ENCODE peak calls at places on chromosomes 3 and 15, in six cellular contexts. K is AG04449; G is Peyer's patch; R is AG10803; U is OCI-LY7; F is CD8-positive, alpha-beta T cell. T is an unnamed sample.

GRCh38 chr3:39260957-39261356 is 18.9 kb downstream of the CX3CR1 start:
- DNase-seq in G (no peak), R (peak; percentile 95), U (peak; percentile 65), F (peak; percentile 40), K (peak; percentile 67), T (no peak)

GRCh38 chr3:127722928-127723603 is 50.3 kb downstream of the ABTB1 start:
- DNase-seq in R (no peak), U (no peak), K (no peak), F (no peak), G (peak; percentile 15), T (no peak)

GRCh38 chr3:71247221-71247947 is 336.1 kb downstream of the FOXP1 start:
- DNase-seq in R (peak; percentile 23), U (peak; percentile 33), F (no peak), G (no peak), K (no peak), T (no peak)

GRCh38 chr3:149473991-149474819 is at the start of gene TM4SF4:
- DNase-seq in K (no peak), R (no peak), G (no peak), U (no peak), F (no peak), T (no peak)

GRCh38 chr3:50515565-50516047 is 12.2 kb upstream of the CACNA2D2 start:
- DNase-seq in G (no peak), K (no peak), U (peak; percentile 13), R (no peak), F (no peak), T (no peak)

GRCh38 chr3:159928071-159928491 is 60.6 kb upstream of the IL12A start:
- DNase-seq in R (peak; percentile 56), U (no peak), F (no peak), K (no peak), G (no peak), T (no peak)

GRCh38 chr3:190058486-190059241 is 62.0 kb downstream of the P3H2 start:
- DNase-seq in R (peak; percentile 30), K (no peak), U (no peak), F (no peak), G (no peak), T (no peak)

GRCh38 chr3:164155386-164155785 is 922.9 kb downstream of the SI start:
- DNase-seq in K (no peak), R (no peak), G (no peak), F (no peak), U (no peak), T (no peak)

GRCh38 chr15:25181290-25182097 is 226.7 kb downstream of the SNRPN start:
- DNase-seq in K (no peak), G (peak; percentile 34), U (no peak), R (no peak), F (peak; percentile 1), T (peak; percentile 3)

GRCh38 chr3:157888040-157888439 is 218.2 kb downstream of the SHOX2 start:
- DNase-seq in K (no peak), U (no peak), F (no peak), R (no peak), G (no peak), T (no peak)
- TF ChIP-seq CTCF in K (no peak), U (peak; percentile 27), F (no peak), R (no peak), G (no peak), T (peak; percentile 12)

GRCh38 chr3:11185564-11186317 is 31.4 kb downstream of the HRH1 start:
- DNase-seq in R (peak; percentile 99), K (peak; percentile 88), U (no peak), G (no peak), F (no peak), T (no peak)
- TF ChIP-seq CTCF in R (peak; percentile 26), K (peak; percentile 5), U (no peak), G (no peak), F (no peak), T (no peak)

DNA sequence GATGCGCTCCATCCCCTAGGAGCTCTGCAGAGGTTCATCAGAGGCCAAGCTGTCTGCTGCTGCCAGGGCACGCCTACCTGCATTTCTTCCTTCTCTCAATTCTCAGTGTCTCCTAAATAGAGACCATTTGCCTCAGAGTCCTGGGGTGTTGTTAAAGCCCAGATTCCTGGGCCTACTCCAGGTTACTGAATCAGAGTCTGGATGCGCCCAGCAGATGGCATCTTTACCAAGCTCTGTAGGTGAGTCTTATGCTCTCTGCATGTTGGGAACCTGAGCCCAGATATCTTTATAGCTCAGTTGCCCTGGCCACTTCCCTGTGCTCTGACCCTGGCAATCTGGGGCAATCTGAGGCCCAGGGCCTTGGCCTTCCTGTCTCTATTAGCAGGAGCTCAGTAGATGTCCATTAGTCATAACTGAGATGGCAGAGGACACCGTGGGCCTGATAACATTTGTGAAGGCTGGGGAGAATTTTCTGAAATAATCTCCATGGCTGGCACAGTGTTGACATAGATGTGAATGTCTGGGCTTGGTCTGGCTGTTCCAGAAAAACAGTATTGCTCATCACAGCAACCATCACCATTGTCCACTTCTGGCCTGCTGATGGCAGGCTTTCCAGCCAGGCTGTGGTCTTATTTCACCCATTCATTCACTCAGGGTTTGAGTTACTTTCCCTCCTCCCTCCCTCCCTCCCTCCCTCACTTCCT is 13.2 kb upstream of the RBP1 start:
- DNase-seq in R (no peak), U (no peak), F (no peak), G (no peak), K (no peak), T (no peak)
- TF ChIP-seq CTCF in R (no peak), U (no peak), F (no peak), G (no peak), K (no peak), T (no peak)

GRCh38 chr3:105518806-105519418 is 152.2 kb downstream of the ALCAM start:
- DNase-seq in F (peak; percentile 13), K (no peak), U (peak; percentile 71), R (peak; percentile 69), G (no peak), T (peak; percentile 10)
- TF ChIP-seq CTCF in F (peak; percentile 68), K (peak; percentile 23), U (peak; percentile 91), R (peak; percentile 66), G (peak; percentile 75), T (peak; percentile 78)

DNA sequence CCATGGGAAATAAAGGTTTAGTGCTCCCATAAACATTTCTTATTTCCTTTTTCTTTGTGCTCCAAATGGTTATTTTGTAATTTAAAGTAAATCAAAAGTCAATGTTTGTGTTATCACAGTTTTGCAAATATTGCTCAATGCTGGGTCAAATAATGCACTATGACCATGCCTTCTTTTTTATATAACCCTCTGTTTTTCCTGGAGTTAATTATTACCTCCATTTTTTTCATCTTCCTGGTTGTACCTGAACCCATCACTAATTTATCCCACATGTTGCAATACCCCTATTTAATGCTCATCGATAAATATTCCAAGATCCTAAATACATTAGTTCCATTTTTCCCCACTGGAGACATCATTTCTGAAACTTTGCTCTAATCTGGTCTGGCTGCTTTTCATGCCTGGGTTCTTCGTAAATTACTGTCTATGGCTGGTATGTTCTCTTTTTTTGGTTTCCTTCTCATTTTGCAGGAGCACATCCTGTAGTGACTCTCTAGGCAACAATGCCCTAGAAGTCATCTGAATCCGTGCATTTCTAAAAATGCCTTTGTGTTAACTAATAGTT is 66.4 kb downstream of the OXNAD1 start:
- DNase-seq in G (no peak), U (no peak), K (no peak), R (no peak), F (no peak), T (no peak)
- TF ChIP-seq CTCF in G (no peak), U (no peak), K (no peak), R (no peak), F (no peak), T (no peak)